ENCODE peak calls at places on chromosomes 13 and 19, in seven cellular contexts. X is Caco-2, P is suprapubic skin, K is H9, D is PC-3, B is heart right ventricle, Q is heart left ventricle. W is an unnamed sample.

GRCh38 chr19:41905273-41906002 is 22.5 kb downstream of the ARHGEF1 start:
- DNase-seq in X (no peak), Q (no peak), B (no peak), K (no peak), D (no peak), P (no peak), W (no peak)

GRCh38 chr19:294819-295686 is 3.9 kb upstream of the PLPP2 start:
- DNase-seq in K (peak; percentile 80), Q (no peak), P (no peak), D (no peak), X (no peak), B (no peak), W (no peak)

GRCh38 chr13:96091932-96092253 is 2.0 kb downstream of the HS6ST3 start:
- DNase-seq in P (no peak), B (no peak), K (no peak), D (no peak), X (no peak), Q (no peak), W (no peak)

GRCh38 chr19:41409288-41409687 is 11.7 kb downstream of the BCKDHA start:
- DNase-seq in B (peak; percentile 61), D (peak; percentile 83), X (peak; percentile 80), K (peak; percentile 37), Q (peak; percentile 59), P (no peak), W (no peak)

GRCh38 chr13:71760226-71760591 is 106.8 kb downstream of the DACH1 start:
- DNase-seq in Q (no peak), B (no peak), D (no peak), K (no peak), P (no peak), X (no peak), W (no peak)

GRCh38 chr19:17210296-17210695 is 4.9 kb upstream of the USE1 start:
- DNase-seq in K (no peak), D (no peak), Q (no peak), X (no peak), B (no peak), P (no peak), W (no peak)

GRCh38 chr13:113209880-113210421 is 538 bp downstream of the CUL4A start:
- DNase-seq in D (peak; percentile 49), P (peak; percentile 77), B (no peak), X (peak; percentile 87), K (peak; percentile 72), Q (peak; percentile 63), W (peak; percentile 90)

GRCh38 chr13:51758691-51759090 is 45.3 kb downstream of the DHRS12 start:
- DNase-seq in B (no peak), D (no peak), Q (no peak), K (no peak), P (no peak), X (no peak), W (no peak)

GRCh38 chr19:18946918-18947317 is 5.9 kb upstream of the HOMER3 start:
- DNase-seq in X (no peak), P (no peak), Q (no peak), B (no peak), D (no peak), K (no peak), W (no peak)

GRCh38 chr13:98774776-98775175 is 22.3 kb upstream of the SLC15A1 start:
- DNase-seq in X (no peak), B (no peak), Q (no peak), P (no peak), D (no peak), K (no peak), W (no peak)

GRCh38 chr13:27621116-27621365 is 651 bp upstream of the POLR1D start:
- DNase-seq in B (no peak), K (no peak), D (no peak), X (no peak), Q (no peak), P (no peak), W (no peak)

GRCh38 chr19:2168619-2169424 is 5.1 kb downstream of the DOT1L start:
- DNase-seq in X (peak; percentile 95), D (peak; percentile 97), P (peak; percentile 98), K (peak; percentile 56), B (peak; percentile 96), Q (peak; percentile 99), W (peak; percentile 99)

GRCh38 chr13:113952983-113953520 is 20.8 kb downstream of the C13orf46 start:
- DNase-seq in P (no peak), K (no peak), X (no peak), D (no peak), Q (peak; percentile 18), B (no peak), W (peak; percentile 69)

GRCh38 chr19:47623921-47624391 is 15.0 kb downstream of the BICRA start:
- DNase-seq in P (no peak), X (peak; percentile 96), Q (no peak), D (no peak), K (no peak), B (no peak), W (no peak)

GRCh38 chr19:35375505-35376307 is 4.8 kb downstream of the GPR42 start:
- DNase-seq in P (no peak), B (no peak), X (no peak), D (no peak), Q (no peak), K (no peak), W (no peak)

GRCh38 chr13:108777421-108778420 is 148.3 kb downstream of the MYO16 start:
- DNase-seq in K (peak; percentile 51), D (peak; percentile 85), B (no peak), P (no peak), X (no peak), Q (no peak), W (no peak)

GRCh38 chr19:29439688-29440550 is 85.9 kb upstream of the VSTM2B start:
- DNase-seq in Q (no peak), B (no peak), D (no peak), K (no peak), X (no peak), P (no peak), W (no peak)

GRCh38 chr13:98541701-98542203 is 35.2 kb downstream of the STK24 start:
- DNase-seq in D (no peak), B (no peak), X (no peak), Q (no peak), K (no peak), P (no peak), W (no peak)

GRCh38 chr13:97385854-97386253 is 48.1 kb upstream of the RAP2A start:
- DNase-seq in B (no peak), Q (no peak), D (peak; percentile 50), K (no peak), X (no peak), P (no peak), W (no peak)

GRCh38 chr13:33172400-33172799 is 113.2 kb downstream of the STARD13 start:
- DNase-seq in B (no peak), D (no peak), X (no peak), Q (no peak), P (no peak), K (no peak), W (no peak)

GRCh38 chr13:102930566-102930965 is 84.7 kb downstream of the ERCC5 start:
- DNase-seq in D (no peak), X (no peak), B (no peak), P (no peak), K (no peak), Q (no peak), W (no peak)

GRCh38 chr13:44309771-44310767 is 63.6 kb upstream of the SERP2 start:
- DNase-seq in K (no peak), P (no peak), X (no peak), Q (peak; percentile 68), D (peak; percentile 68), B (peak; percentile 54), W (no peak)

GRCh38 chr13:94559201-94559795 is 36.7 kb downstream of the TGDS start:
- DNase-seq in K (no peak), P (no peak), B (no peak), X (no peak), Q (no peak), D (no peak), W (no peak)

GRCh38 chr13:101708115-101708514 is 255.6 kb downstream of the ITGBL1 start:
- DNase-seq in Q (no peak), B (no peak), P (no peak), K (no peak), X (no peak), D (no peak), W (no peak)

GRCh38 chr13:26186995-26187394 is 35.1 kb downstream of the RNF6 start:
- DNase-seq in D (no peak), B (no peak), K (peak; percentile 39), Q (no peak), P (no peak), X (no peak), W (no peak)

GRCh38 chr19:56096665-56097064 is 24.4 kb downstream of the ZNF787 start:
- DNase-seq in B (no peak), Q (no peak), D (no peak), X (no peak), K (no peak), P (no peak), W (peak; percentile 33)

GRCh38 chr19:29510701-29511265 is 15.0 kb upstream of the VSTM2B start:
- DNase-seq in X (no peak), P (no peak), D (no peak), B (no peak), Q (peak; percentile 10), K (no peak), W (peak; percentile 53)

GRCh38 chr19:3849092-3849491 is 19.7 kb downstream of the ZFR2 start:
- DNase-seq in D (peak; percentile 67), K (peak; percentile 80), P (no peak), B (peak; percentile 10), X (peak; percentile 46), Q (no peak), W (no peak)

GRCh38 chr19:53878786-53879144 is 3.2 kb upstream of the PRKCG start:
- DNase-seq in D (no peak), B (no peak), P (no peak), K (no peak), X (no peak), Q (no peak), W (no peak)

GRCh38 chr19:7871280-7871529 is 3.0 kb downstream of the PRR36 start:
- DNase-seq in Q (no peak), D (no peak), B (no peak), K (no peak), P (no peak), X (no peak), W (no peak)
- H3K4me1 ChIP-seq in Q (peaks cover 35% of the 10 kb centered on the region), D (peaks cover 24% of the 10 kb centered on the region), B (peaks cover 57% of the 10 kb centered on the region), K (no peaks in the 10 kb centered on the region), P (peaks cover 66% of the 10 kb centered on the region), X (peaks cover 11% of the 10 kb centered on the region), W (peaks cover 8% of the 10 kb centered on the region)

DNA sequence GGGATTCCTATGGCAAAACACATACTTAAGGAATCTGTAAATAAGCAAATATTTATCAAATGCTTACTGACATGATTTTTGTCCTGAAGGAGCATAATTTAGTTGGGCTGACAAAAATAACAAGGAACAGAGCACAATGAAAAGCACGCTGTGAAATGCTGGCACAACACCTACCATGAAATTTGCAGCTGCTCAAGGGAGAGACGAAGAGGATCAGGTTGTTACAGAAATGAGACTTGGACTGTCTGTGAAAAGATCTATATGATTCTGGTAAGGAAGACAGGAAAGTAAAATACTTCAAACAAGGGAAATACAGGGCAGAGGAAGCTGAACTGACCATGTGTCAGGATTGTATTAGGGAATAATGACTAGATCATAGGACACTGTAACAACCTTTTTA is 1556.2 kb downstream of the EFNB2 start:
- DNase-seq in P (no peak), D (no peak), X (no peak), Q (no peak), B (no peak), K (no peak), W (no peak)
- H3K9me3 ChIP-seq in P (no peaks in the 10 kb centered on the region), D (no peaks in the 10 kb centered on the region), X (no peaks in the 10 kb centered on the region), Q (no peaks in the 10 kb centered on the region), B (no peaks in the 10 kb centered on the region), K (no peaks in the 10 kb centered on the region), W (no peaks in the 10 kb centered on the region)

GRCh38 chr19:38649305-38650179 is 2.1 kb downstream of the ACTN4 start:
- DNase-seq in B (no peak), D (peak; percentile 80), P (no peak), X (no peak), Q (peak; percentile 38), K (no peak), W (peak; percentile 88)
- H3K4me1 ChIP-seq in B (peaks cover 57% of the 10 kb centered on the region), D (peaks cover 40% of the 10 kb centered on the region), P (peaks cover 69% of the 10 kb centered on the region), X (peaks cover 51% of the 10 kb centered on the region), Q (peaks cover 55% of the 10 kb centered on the region), K (peaks cover 16% of the 10 kb centered on the region), W (peaks cover 29% of the 10 kb centered on the region)

GRCh38 chr19:12527034-12527836 is 24.0 kb downstream of the ZNF564 start:
- DNase-seq in B (no peak), K (no peak), Q (no peak), X (no peak), D (peak; percentile 19), P (no peak), W (no peak)
- H3K9me3 ChIP-seq in B (peaks cover 99% of the 10 kb centered on the region), K (peaks cover 85% of the 10 kb centered on the region), Q (peaks cover 98% of the 10 kb centered on the region), X (peaks cover 80% of the 10 kb centered on the region), D (peaks cover 79% of the 10 kb centered on the region), P (peaks cover 89% of the 10 kb centered on the region), W (peaks cover 38% of the 10 kb centered on the region)